ENCODE peak calls at places on chromosomes 12 and 14, in eight cellular contexts. F is GOT3; U is NCI-H748 treated with DMSO at 0.1 percent for 48 hours; O is A549; R is activated naive CD8-positive, alpha-beta T cell treated with anti-CD3 and anti-CD28 coated beads for 36 hours; W is OCI-M1; P is memory B cell; X is ecto neural progenitor cell. Z is an unnamed sample.

GRCh38 chr14:64438181-64438839 is 27.0 kb upstream of the AKAP5 start:
- DNase-seq in F (no peak), U (no peak), O (peak), R (no peak), W (no peak), P (no peak), X (no peak), Z (no peak)

GRCh38 chr12:54606556-54606955 is 18.1 kb upstream of the PPP1R1A start:
- DNase-seq in F (no peak), U (no peak), O (no peak), R (no peak), W (no peak), P (no peak), X (peak), Z (no peak)

GRCh38 chr12:130849561-130850417 is 10.7 kb upstream of the STX2 start:
- DNase-seq in F (no peak), U (no peak), O (no peak), R (no peak), W (no peak), P (no peak), X (no peak), Z (no peak)

GRCh38 chr12:109309441-109310246 is 560 bp upstream of the FOXN4 start:
- DNase-seq in F (no peak), U (no peak), O (no peak), R (peak), W (no peak), P (no peak), X (no peak), Z (no peak)

GRCh38 chr12:68804654-68805591 is 3.1 kb upstream of the MDM2 start:
- DNase-seq in F (no peak), U (no peak), O (no peak), R (no peak), W (no peak), P (no peak), X (peak), Z (no peak)

GRCh38 chr12:70334742-70335141 is 31.3 kb upstream of the KCNMB4 start:
- DNase-seq in F (no peak), U (no peak), O (no peak), R (no peak), W (no peak), P (no peak), X (no peak), Z (no peak)

GRCh38 chr12:81381951-81382350 is 304.1 kb downstream of the ACSS3 start:
- DNase-seq in F (no peak), U (peak), O (no peak), R (no peak), W (no peak), P (no peak), X (no peak), Z (no peak)

GRCh38 chr12:124512667-124513296 is 54.6 kb downstream of the NCOR2 start:
- DNase-seq in F (peak), U (peak), O (peak), R (no peak), W (peak), P (no peak), X (peak), Z (no peak)

GRCh38 chr12:53726946-53727309 is 324 bp downstream of the CALCOCO1 start:
- DNase-seq in F (no peak), U (no peak), O (no peak), R (no peak), W (no peak), P (no peak), X (no peak), Z (no peak)

GRCh38 chr12:90102957-90103652 is 394.5 kb upstream of the ATP2B1 start:
- DNase-seq in F (no peak), U (peak), O (peak), R (no peak), W (peak), P (peak), X (no peak), Z (no peak)